ENCODE peak calls at places on chromosome 7, in seven cellular contexts. W is fibroblast of pulmonary artery; O is WERI-Rb-1; I is stomach; T is stimulated activated CD4-positive, alpha-beta T cell treated with anti-CD3 and anti-CD28 coated beads, Interleukin-1b, Interleukin-23, amount 100 ng/mL, for 1 hour; S is neural progenitor cell; B is NCI-H2107. K is an unnamed sample.

GRCh38 chr7:133436014-133436428 is 183.1 kb downstream of the EXOC4 start:
- DNase-seq in W (peak), O (no peak), I (no peak), T (no peak), S (no peak), B (no peak), K (peak)

GRCh38 chr7:30974605-30975256 is 11.0 kb downstream of the GHRHR start:
- DNase-seq in W (peak), O (peak), I (peak), T (no peak), S (peak), B (peak), K (peak)

GRCh38 chr7:25303380-25304321 is 75.4 kb upstream of the NPVF start:
- DNase-seq in W (peak), O (no peak), I (no peak), T (no peak), S (peak), B (no peak), K (no peak)

GRCh38 chr7:151779255-151779654 is 97.7 kb downstream of the PRKAG2 start:
- DNase-seq in W (no peak), O (no peak), I (no peak), T (no peak), S (no peak), B (no peak), K (no peak)

GRCh38 chr7:131061818-131062217 is 265.9 kb upstream of the MKLN1 start:
- DNase-seq in W (no peak), O (no peak), I (no peak), T (no peak), S (no peak), B (no peak), K (no peak)

GRCh38 chr7:7219216-7219615 is 36.9 kb downstream of the C1GALT1 start:
- DNase-seq in W (peak), O (no peak), I (no peak), T (no peak), S (no peak), B (no peak), K (peak)

GRCh38 chr7:158303121-158303520 is 284.5 kb downstream of the PTPRN2 start:
- DNase-seq in W (no peak), O (no peak), I (no peak), T (no peak), S (peak), B (no peak), K (no peak)

GRCh38 chr7:38211940-38212339 is 33.9 kb downstream of the STARD3NL start:
- DNase-seq in W (peak), O (no peak), I (no peak), T (no peak), S (no peak), B (no peak), K (no peak)

GRCh38 chr7:144768633-144769032 is 67.2 kb downstream of the TPK1 start:
- DNase-seq in W (no peak), O (no peak), I (no peak), T (no peak), S (no peak), B (no peak), K (no peak)

GRCh38 chr7:14900051-14900450 is 2.5 kb downstream of the DGKB start:
- DNase-seq in W (no peak), O (no peak), I (no peak), T (no peak), S (no peak), B (no peak), K (no peak)

GRCh38 chr7:95213809-95214492 is 110.4 kb downstream of the PON1 start:
- DNase-seq in W (peak), O (no peak), I (no peak), T (no peak), S (no peak), B (no peak), K (no peak)

GRCh38 chr7:55335151-55335550 is 30.0 kb upstream of the LANCL2 start:
- DNase-seq in W (no peak), O (no peak), I (no peak), T (no peak), S (no peak), B (no peak), K (no peak)

GRCh38 chr7:15720849-15721471 is 34.5 kb upstream of the MEOX2 start:
- DNase-seq in W (peak), O (peak), I (no peak), T (no peak), S (peak), B (peak), K (peak)

GRCh38 chr7:74199551-74200355 is 10.1 kb upstream of the LAT2 start:
- DNase-seq in W (no peak), O (peak), I (no peak), T (no peak), S (no peak), B (no peak), K (no peak)

GRCh38 chr7:36021367-36021766 is 131.7 kb upstream of the EEPD1 start:
- DNase-seq in W (peak), O (peak), I (no peak), T (no peak), S (peak), B (no peak), K (peak)

GRCh38 chr7:74464931-74465906 is 11.5 kb downstream of the GTF2IRD1 start:
- DNase-seq in W (no peak), O (no peak), I (peak), T (no peak), S (no peak), B (no peak), K (no peak)

GRCh38 chr7:1458676-1459511 is at the start of gene MICALL2:
- DNase-seq in W (peak), O (no peak), I (peak), T (no peak), S (peak), B (no peak), K (peak)

GRCh38 chr7:135151162-135151932 is 3.5 kb downstream of the TMEM140 start:
- DNase-seq in W (no peak), O (no peak), I (no peak), T (no peak), S (no peak), B (no peak), K (no peak)

GRCh38 chr7:132755538-132756481 is 179.5 kb upstream of the PLXNA4 start:
- DNase-seq in W (no peak), O (no peak), I (no peak), T (no peak), S (no peak), B (no peak), K (no peak)

GRCh38 chr7:94540428-94540827 is 30.8 kb downstream of the CASD1 start:
- DNase-seq in W (peak), O (no peak), I (no peak), T (no peak), S (no peak), B (no peak), K (no peak)

GRCh38 chr7:77409005-77409738 is 7.0 kb downstream of the GSAP start:
- DNase-seq in W (peak), O (no peak), I (no peak), T (no peak), S (no peak), B (no peak), K (no peak)

GRCh38 chr7:29287366-29287765 is 92.8 kb downstream of the CHN2 start:
- DNase-seq in W (peak), O (no peak), I (no peak), T (no peak), S (no peak), B (no peak), K (no peak)

GRCh38 chr7:4747746-4748145 is 27.7 kb upstream of the AP5Z1 start:
- DNase-seq in W (no peak), O (no peak), I (no peak), T (no peak), S (no peak), B (no peak), K (no peak)

GRCh38 chr7:123242467-123243097 is 42.8 kb upstream of the SLC13A1 start:
- DNase-seq in W (no peak), O (peak), I (no peak), T (no peak), S (no peak), B (no peak), K (no peak)

GRCh38 chr7:43808410-43808809 is 49.9 kb downstream of the BLVRA start:
- DNase-seq in W (no peak), O (no peak), I (no peak), T (no peak), S (no peak), B (no peak), K (no peak)

GRCh38 chr7:85600425-85600824 is 413.6 kb upstream of the SEMA3D start:
- DNase-seq in W (no peak), O (no peak), I (no peak), T (no peak), S (no peak), B (no peak), K (no peak)

K was measured in erythroblast.